ENCODE peak calls at places on chromosomes 4 and X, in five cellular contexts. K is NCI-H1436; H is NCI-H1694 treated with DMSO at 0.1 percent for 48 hours; Q is stimulated activated CD4-positive, alpha-beta T cell treated with anti-CD3 and anti-CD28 coated beads, Interleukin-2, amount 100 ng/mL, for 48 hours; X is thoracic aorta. D is an unnamed sample.
A peak's percentile ranks its signal among the peaks of the same experiment; 100 is the strongest.

GRCh38 chr4:22301253-22301652 is 214.6 kb downstream of the ADGRA3 start:
- DNase-seq in K (no peak), H (no peak), Q (no peak), X (no peak), D (no peak)

GRCh38 chr4:61204353-61204752 is 4.2 kb downstream of the ADGRL3 start:
- DNase-seq in K (no peak), H (no peak), Q (no peak), X (no peak), D (no peak)

GRCh38 chr4:128854433-128854832 is 44.9 kb downstream of the JADE1 start:
- DNase-seq in K (no peak), H (no peak), Q (no peak), X (no peak), D (no peak)

GRCh38 chr4:128516568-128516967 is 229.0 kb upstream of the PGRMC2 start:
- DNase-seq in K (no peak), H (no peak), Q (no peak), X (no peak), D (no peak)

GRCh38 chrX:40156472-40157227 is 58.9 kb upstream of the BCOR start:
- DNase-seq in K (no peak), H (no peak), Q (no peak), X (no peak), D (no peak)

GRCh38 chrX:39853417-39853816 is 244.3 kb downstream of the BCOR start:
- DNase-seq in K (no peak), H (no peak), Q (no peak), X (no peak), D (no peak)

GRCh38 chr4:13484749-13485345 is 707 bp upstream of the RAB28 start:
- DNase-seq in K (no peak), H (no peak), Q (no peak), X (no peak), D (peak; percentile 14)

GRCh38 chr4:118589471-118590055 is 95.6 kb upstream of the METTL14 start:
- DNase-seq in K (no peak), H (no peak), Q (no peak), X (no peak), D (no peak)

GRCh38 chr4:3660086-3660927 is 105.9 kb upstream of the ADRA2C start:
- DNase-seq in K (no peak), H (peak; percentile 43), Q (no peak), X (no peak), D (no peak)

GRCh38 chr4:59240030-59240429 is 1960.1 kb upstream of the ADGRL3 start:
- DNase-seq in K (no peak), H (no peak), Q (no peak), X (no peak), D (no peak)

GRCh38 chr4:47913328-47913727 is 1.1 kb downstream of the NFXL1 start:
- DNase-seq in K (no peak), H (no peak), Q (no peak), X (no peak), D (no peak)

GRCh38 chr4:38180456-38180855 is 220.3 kb downstream of the PTTG2 start:
- DNase-seq in K (no peak), H (no peak), Q (no peak), X (no peak), D (no peak)

GRCh38 chr4:39502034-39502658 is 25.1 kb downstream of the UGDH start:
- DNase-seq in K (no peak), H (no peak), Q (no peak), X (no peak), D (no peak)

GRCh38 chr4:137124278-137124932 is 407.9 kb downstream of the PCDH18 start:
- DNase-seq in K (peak; percentile 57), H (peak; percentile 86), Q (no peak), X (no peak), D (peak; percentile 76)

GRCh38 chr4:147518086-147518485 is 37.2 kb downstream of the EDNRA start:
- DNase-seq in K (no peak), H (no peak), Q (no peak), X (no peak), D (no peak)

GRCh38 chr4:18020145-18020670 is 1.3 kb downstream of the LCORL start:
- DNase-seq in K (no peak), H (no peak), Q (no peak), X (no peak), D (no peak)

GRCh38 chr4:123741906-123742305 is 345.3 kb downstream of the SPRY1 start:
- DNase-seq in K (no peak), H (no peak), Q (no peak), X (no peak), D (no peak)

GRCh38 chrX:10011991-10012390 is 44.8 kb downstream of the CLDN34 start:
- DNase-seq in K (peak; percentile 7), H (no peak), Q (no peak), X (no peak), D (no peak)

GRCh38 chr4:3863841-3864734 is 97.9 kb downstream of the ADRA2C start:
- DNase-seq in K (no peak), H (no peak), Q (no peak), X (no peak), D (no peak)

GRCh38 chrX:133776072-133776471 is 209.3 kb downstream of the GPC3 start:
- DNase-seq in K (peak; percentile 20), H (no peak), Q (peak; percentile 5), X (no peak), D (no peak)